ENCODE peak calls at places on chromosomes 6 and 20, in nine cellular contexts. H is gastrocnemius medialis, X is A549, Y is heart left ventricle, I is IMR-90, A is H1, L is Peyer's patch, R is HCT116, C is transverse colon. S is an unnamed sample.

GRCh38 chr6:110816677-110817076 is 1.4 kb upstream of the CDK19 start:
- DNase-seq in H (no peak), X (no peak), Y (no peak), I (no peak), A (no peak), L (no peak), R (no peak), C (peak; percentile 10), S (no peak)

GRCh38 chr20:55172310-55173002 is 697.1 kb downstream of the DOK5 start:
- DNase-seq in H (no peak), X (no peak), Y (no peak), I (no peak), A (no peak), L (peak; percentile 47), R (no peak), C (no peak), S (no peak)

GRCh38 chr6:18186033-18186432 is 30.8 kb downstream of the KDM1B start:
- DNase-seq in H (no peak), X (no peak), Y (no peak), I (no peak), A (peak; percentile 9), L (no peak), R (no peak), C (peak; percentile 13), S (no peak)

GRCh38 chr20:49179368-49180277 is 8.5 kb downstream of the STAU1 start:
- DNase-seq in H (no peak), X (no peak), Y (no peak), I (no peak), A (no peak), L (no peak), R (no peak), C (no peak), S (no peak)

GRCh38 chr6:21476054-21476552 is 117.4 kb upstream of the SOX4 start:
- DNase-seq in H (no peak), X (no peak), Y (no peak), I (no peak), A (no peak), L (no peak), R (no peak), C (no peak), S (no peak)

GRCh38 chr6:55319961-55320690 is 7.1 kb upstream of the GFRAL start:
- DNase-seq in H (no peak), X (no peak), Y (no peak), I (no peak), A (no peak), L (no peak), R (no peak), C (no peak), S (no peak)

GRCh38 chr6:68559052-68559451 is 76.0 kb upstream of the ADGRB3 start:
- DNase-seq in H (no peak), X (no peak), Y (no peak), I (no peak), A (no peak), L (no peak), R (no peak), C (no peak), S (no peak)

GRCh38 chr6:167757291-167757690 is 69.4 kb upstream of the AFDN start:
- DNase-seq in H (no peak), X (no peak), Y (no peak), I (no peak), A (no peak), L (peak; percentile 9), R (no peak), C (no peak), S (no peak)

GRCh38 chr6:135535989-135536414 is 38.5 kb upstream of the AHI1 start:
- DNase-seq in H (no peak), X (peak; percentile 63), Y (no peak), I (peak; percentile 98), A (no peak), L (no peak), R (peak; percentile 31), C (no peak), S (no peak)

DNA sequence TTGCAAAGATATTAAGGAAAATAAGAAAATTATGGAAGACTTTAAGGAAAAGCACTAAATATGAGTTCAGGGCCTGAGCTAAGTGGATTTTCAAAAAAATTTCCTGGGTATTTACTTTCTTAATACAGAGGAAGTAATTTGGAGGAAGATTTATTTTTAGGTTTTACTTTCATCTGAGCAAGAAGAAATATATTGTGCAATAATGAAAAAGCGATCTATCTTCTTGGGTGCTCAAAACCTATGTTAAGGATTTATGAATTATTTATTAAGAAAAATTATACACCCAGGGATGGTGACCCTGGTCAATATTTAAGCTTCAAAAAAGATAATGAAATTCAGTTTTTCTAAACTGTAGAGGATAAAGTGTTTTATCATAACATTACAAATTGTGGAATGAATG is 224.8 kb downstream of the PLCB1 start:
- DNase-seq in H (no peak), X (no peak), Y (no peak), I (no peak), A (no peak), L (no peak), R (no peak), C (no peak), S (no peak)
- H3K4me3 ChIP-seq in H (no peak overlapping the region), X (no peak overlapping the region), Y (no peak overlapping the region), I (no peak overlapping the region), A (no peak overlapping the region), L (no peak overlapping the region), R (no peak overlapping the region), C (no peak overlapping the region), S (no peak overlapping the region)

GRCh38 chr20:58902003-58902402 is 49.5 kb downstream of the GNAS start:
- DNase-seq in H (no peak), X (no peak), Y (no peak), I (no peak), A (no peak), L (no peak), R (no peak), C (no peak), S (no peak)

GRCh38 chr20:58900292-58900931 is 47.9 kb downstream of the GNAS start:
- DNase-seq in H (no peak), X (no peak), Y (no peak), I (no peak), A (no peak), L (no peak), R (no peak), C (no peak), S (no peak)

GRCh38 chr20:58897493-58897892 is 45.0 kb downstream of the GNAS start:
- DNase-seq in H (no peak), X (no peak), Y (no peak), I (no peak), A (no peak), L (no peak), R (no peak), C (no peak), S (no peak)

GRCh38 chr20:58898629-58899028 is 46.1 kb downstream of the GNAS start:
- DNase-seq in H (no peak), X (no peak), Y (no peak), I (no peak), A (no peak), L (no peak), R (no peak), C (no peak), S (no peak)

DNA sequence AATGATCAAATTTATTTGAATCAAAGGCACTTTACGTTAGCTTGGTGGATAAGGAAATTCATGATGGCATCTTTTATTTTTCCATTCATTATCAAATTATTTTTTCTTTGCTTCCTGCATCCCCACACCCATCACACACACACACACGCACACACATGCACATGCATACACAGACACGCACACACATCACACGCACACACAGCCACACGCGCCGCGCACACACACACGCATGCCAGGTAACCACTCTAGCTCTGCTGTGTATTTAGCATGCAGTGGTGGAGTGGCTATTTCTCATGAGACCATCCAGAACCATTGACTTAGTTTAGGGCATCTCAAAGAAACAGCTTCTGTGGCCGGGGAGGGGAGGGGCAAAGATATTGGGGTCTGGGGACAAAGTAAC is 47.0 kb downstream of the GNAS start:
- DNase-seq in H (no peak), X (no peak), Y (no peak), I (no peak), A (no peak), L (no peak), R (no peak), C (no peak), S (no peak)
- TF ChIP-seq POLR2A in H (no peak), X (no peak), Y (no peak), I (no peak), A (no peak), L (no peak), R (no peak), C (no peak), S (no peak)

DNA sequence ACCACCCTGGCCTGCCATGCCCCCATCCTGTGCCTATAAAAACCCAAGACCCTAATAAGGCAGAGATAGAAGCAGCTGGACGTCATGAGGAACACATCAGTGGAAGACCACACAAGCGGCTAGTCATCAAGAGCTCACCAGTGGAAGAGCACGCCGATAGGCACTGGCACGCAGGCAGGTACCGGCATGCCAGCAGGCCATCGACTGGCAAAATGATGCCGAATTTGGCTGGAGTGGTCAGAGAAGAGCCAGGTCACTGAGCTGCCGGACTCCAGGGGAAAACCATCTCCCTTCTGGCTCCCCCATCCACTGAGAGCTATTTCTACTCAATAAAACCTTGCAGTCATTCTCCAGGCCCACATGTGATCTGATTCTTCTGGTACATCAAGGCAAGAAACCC is 227.6 kb upstream of the EXOC2 start:
- DNase-seq in H (no peak), X (no peak), Y (no peak), I (no peak), A (no peak), L (no peak), R (no peak), C (no peak), S (no peak)
- H3K9me3 ChIP-seq in H (no peaks in the 10 kb centered on the region), X (peaks cover 3% of the 10 kb centered on the region), Y (peaks cover 15% of the 10 kb centered on the region), I (peaks cover 17% of the 10 kb centered on the region), A (peaks cover 48% of the 10 kb centered on the region), L (no peaks in the 10 kb centered on the region), R (no peaks in the 10 kb centered on the region), C (peaks cover 22% of the 10 kb centered on the region), S (no peaks in the 10 kb centered on the region)

GRCh38 chr6:13485303-13485702 is 2.1 kb downstream of the GFOD1 start:
- DNase-seq in H (no peak), X (no peak), Y (no peak), I (no peak), A (no peak), L (no peak), R (no peak), C (no peak), S (no peak)

GRCh38 chr6:13485923-13486557 is 1.4 kb downstream of the GFOD1 start:
- DNase-seq in H (peak; percentile 25), X (peak; percentile 45), Y (no peak), I (peak; percentile 30), A (no peak), L (peak; percentile 76), R (no peak), C (peak; percentile 33), S (peak; percentile 74)

GRCh38 chr6:13487122-13488014 is at the start of gene GFOD1:
- DNase-seq in H (peak; percentile 83), X (peak; percentile 77), Y (peak; percentile 95), I (peak; percentile 78), A (peak; percentile 39), L (peak; percentile 93), R (peak; percentile 42), C (peak; percentile 90), S (peak; percentile 93)

GRCh38 chr6:13488015-13488895 is 855 bp upstream of the GFOD1 start:
- DNase-seq in H (peak; percentile 63), X (no peak), Y (peak; percentile 77), I (peak; percentile 40), A (no peak), L (peak; percentile 73), R (no peak), C (peak; percentile 59), S (peak; percentile 84)

DNA sequence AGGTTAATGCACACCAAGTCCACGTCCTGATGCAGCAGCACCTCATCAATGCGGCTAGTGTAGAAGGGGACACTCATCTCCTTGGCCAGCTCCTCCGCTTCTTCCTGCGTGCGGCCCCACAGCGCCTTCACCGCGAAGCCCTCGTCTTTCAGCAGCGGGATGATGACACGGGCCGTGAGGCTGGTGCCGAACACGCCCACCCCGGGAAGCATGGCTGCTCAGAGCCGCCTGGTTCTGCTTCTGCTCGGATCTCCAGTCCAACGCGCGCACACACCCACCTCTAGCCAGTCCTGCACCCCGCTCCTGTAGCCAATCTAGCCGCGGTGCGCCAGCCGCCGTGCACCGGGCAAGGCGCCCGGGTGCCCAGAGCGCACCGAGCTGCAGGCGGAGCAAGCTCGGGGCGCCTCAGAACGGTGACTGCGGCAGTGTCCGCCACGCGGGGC is 700 bp downstream of the GFOD1 start:
- DNase-seq in H (peak; percentile 52), X (peak; percentile 50), Y (peak; percentile 82), I (peak; percentile 61), A (no peak), L (peak; percentile 86), R (no peak), C (peak; percentile 65), S (peak; percentile 86)
- H3K4me3 ChIP-seq in H (peak overlapping the region; percentile 80), X (peak overlapping the region; percentile 69), Y (peak overlapping the region; percentile 96), I (peak overlapping the region; percentile 70), A (peak overlapping the region; percentile 72), L (peak overlapping the region; percentile 80), R (peak overlapping the region; percentile 71), C (peak overlapping the region; percentile 95), S (peak overlapping the region; percentile 63)